ENCODE peak calls at places on chromosomes 6 and 20, in six cellular contexts. B is fibroblast of the aortic adventitia, I is WTC11, E is cardiac fibroblast, J is left lung, Z is NCI-H1092 treated with DMSO at 0.1 percent for 48 hours. O is an unnamed sample.
A peak's percentile ranks its signal among the peaks of the same experiment; 100 is the strongest.

GRCh38 chr20:32481311-32482103 is 103.6 kb downstream of the NOL4L start:
- DNase-seq in B (peak; percentile 32), I (no peak), E (peak; percentile 44), J (no peak), Z (no peak), O (peak; percentile 66)

GRCh38 chr20:55160996-55161395 is 685.6 kb downstream of the DOK5 start:
- DNase-seq in B (no peak), I (no peak), E (peak; percentile 2), J (no peak), Z (no peak), O (no peak)

GRCh38 chr6:142934190-142934589 is 10.8 kb downstream of the HIVEP2 start:
- DNase-seq in B (peak; percentile 36), I (no peak), E (peak; percentile 34), J (no peak), Z (no peak), O (no peak)

GRCh38 chr6:84643778-84644177 is 120.6 kb downstream of the TBX18 start:
- DNase-seq in B (peak; percentile 10), I (no peak), E (no peak), J (no peak), Z (no peak), O (no peak)

GRCh38 chr20:51044796-51045195 is 21.9 kb upstream of the KCNG1 start:
- DNase-seq in B (no peak), I (no peak), E (no peak), J (no peak), Z (no peak), O (no peak)

GRCh38 chr20:31839782-31840487 is 5.5 kb downstream of the FOXS1 start:
- DNase-seq in B (no peak), I (no peak), E (no peak), J (no peak), Z (no peak), O (no peak)

GRCh38 chr6:155352812-155353211 is 38.5 kb upstream of the TFB1M start:
- DNase-seq in B (peak; percentile 81), I (no peak), E (peak; percentile 68), J (no peak), Z (no peak), O (no peak)

GRCh38 chr20:12019677-12020076 is 102.0 kb downstream of the BTBD3 start:
- DNase-seq in B (no peak), I (no peak), E (no peak), J (no peak), Z (no peak), O (no peak)

GRCh38 chr6:143449731-143450452 is 603 bp downstream of the ADAT2 start:
- DNase-seq in B (peak; percentile 38), I (no peak), E (peak; percentile 53), J (peak; percentile 34), Z (peak; percentile 47), O (peak; percentile 58)

GRCh38 chr6:125165256-125165655 is 11.7 kb downstream of the TPD52L1 start:
- DNase-seq in B (peak; percentile 30), I (no peak), E (no peak), J (no peak), Z (no peak), O (no peak)

GRCh38 chr6:163668061-163668426 is 253.5 kb downstream of the QKI start:
- DNase-seq in B (no peak), I (no peak), E (no peak), J (no peak), Z (no peak), O (no peak)

GRCh38 chr6:31737315-31738047 is 1.2 kb upstream of the CLIC1 start:
- DNase-seq in B (no peak), I (no peak), E (peak; percentile 57), J (no peak), Z (peak; percentile 62), O (peak; percentile 76)

GRCh38 chr20:44886276-44886671 is 769 bp downstream of the YWHAB start:
- DNase-seq in B (no peak), I (no peak), E (no peak), J (no peak), Z (no peak), O (no peak)

O was measured in colonic mucosa.